ENCODE peak calls at places on chromosomes 4 and X, in six cellular contexts. One of them, this sample, is unnamed.

GRCh38 chrX:140477987-140478386 is 26.9 kb downstream of the SOX3 start:
- DNase-seq in endodermal cell: peak
- DNase-seq in brain microvascular endothelial cell: no peak
- DNase-seq in fibroblast of pulmonary artery: no peak
- DNase-seq in esophagus muscularis mucosa: no peak
- DNase-seq in testis: no peak
- DNase-seq in this sample: no peak

GRCh38 chr4:23717528-23718248 is 172.2 kb downstream of the PPARGC1A start:
- DNase-seq in endodermal cell: peak
- DNase-seq in brain microvascular endothelial cell: peak
- DNase-seq in fibroblast of pulmonary artery: peak
- DNase-seq in esophagus muscularis mucosa: no peak
- DNase-seq in testis: peak
- DNase-seq in this sample: peak

GRCh38 chr4:185811509-185812364 is at the start of gene SORBS2:
- DNase-seq in endodermal cell: no peak
- DNase-seq in brain microvascular endothelial cell: peak
- DNase-seq in fibroblast of pulmonary artery: peak
- DNase-seq in esophagus muscularis mucosa: no peak
- DNase-seq in testis: peak
- DNase-seq in this sample: peak

GRCh38 chrX:64805683-64806082 is 170.6 kb downstream of the ZC4H2 start:
- DNase-seq in endodermal cell: no peak
- DNase-seq in brain microvascular endothelial cell: no peak
- DNase-seq in fibroblast of pulmonary artery: no peak
- DNase-seq in esophagus muscularis mucosa: no peak
- DNase-seq in testis: no peak
- DNase-seq in this sample: peak

GRCh38 chrX:39619182-39620009 is 478.4 kb downstream of the BCOR start:
- DNase-seq in endodermal cell: no peak
- DNase-seq in brain microvascular endothelial cell: no peak
- DNase-seq in fibroblast of pulmonary artery: peak
- DNase-seq in esophagus muscularis mucosa: no peak
- DNase-seq in testis: no peak
- DNase-seq in this sample: peak

GRCh38 chr4:8614365-8615193 is 22.0 kb downstream of the CPZ start:
- DNase-seq in endodermal cell: no peak
- DNase-seq in brain microvascular endothelial cell: no peak
- DNase-seq in fibroblast of pulmonary artery: no peak
- DNase-seq in esophagus muscularis mucosa: no peak
- DNase-seq in testis: no peak
- DNase-seq in this sample: no peak

GRCh38 chrX:16075087-16075486 is 48.3 kb upstream of the GRPR start:
- DNase-seq in endodermal cell: no peak
- DNase-seq in brain microvascular endothelial cell: no peak
- DNase-seq in fibroblast of pulmonary artery: no peak
- DNase-seq in esophagus muscularis mucosa: no peak
- DNase-seq in testis: no peak
- DNase-seq in this sample: no peak

GRCh38 chr4:176261018-176261417 is 8.0 kb downstream of the ASB5 start:
- DNase-seq in endodermal cell: no peak
- DNase-seq in brain microvascular endothelial cell: no peak
- DNase-seq in fibroblast of pulmonary artery: no peak
- DNase-seq in esophagus muscularis mucosa: no peak
- DNase-seq in testis: no peak
- DNase-seq in this sample: no peak

GRCh38 chr4:2702770-2703169 is 53.4 kb downstream of the TNIP2 start:
- DNase-seq in endodermal cell: no peak
- DNase-seq in brain microvascular endothelial cell: no peak
- DNase-seq in fibroblast of pulmonary artery: no peak
- DNase-seq in esophagus muscularis mucosa: no peak
- DNase-seq in testis: no peak
- DNase-seq in this sample: no peak

GRCh38 chr4:168540086-168540864 is 43.4 kb downstream of the PALLD start:
- DNase-seq in endodermal cell: no peak
- DNase-seq in brain microvascular endothelial cell: peak
- DNase-seq in fibroblast of pulmonary artery: no peak
- DNase-seq in esophagus muscularis mucosa: no peak
- DNase-seq in testis: no peak
- DNase-seq in this sample: peak

GRCh38 chr4:24970635-24971034 is 57.8 kb upstream of the CCDC149 start:
- DNase-seq in endodermal cell: peak
- DNase-seq in brain microvascular endothelial cell: no peak
- DNase-seq in fibroblast of pulmonary artery: no peak
- DNase-seq in esophagus muscularis mucosa: no peak
- DNase-seq in testis: no peak
- DNase-seq in this sample: no peak

GRCh38 chr4:27474691-27475090 is 614.0 kb downstream of the STIM2 start:
- DNase-seq in endodermal cell: no peak
- DNase-seq in brain microvascular endothelial cell: no peak
- DNase-seq in fibroblast of pulmonary artery: no peak
- DNase-seq in esophagus muscularis mucosa: no peak
- DNase-seq in testis: no peak
- DNase-seq in this sample: no peak

GRCh38 chrX:19791562-19791961 is 95.8 kb downstream of the SH3KBP1 start:
- DNase-seq in endodermal cell: no peak
- DNase-seq in brain microvascular endothelial cell: peak
- DNase-seq in fibroblast of pulmonary artery: peak
- DNase-seq in esophagus muscularis mucosa: no peak
- DNase-seq in testis: no peak
- DNase-seq in this sample: peak

GRCh38 chrX:97310373-97310772 is 426.7 kb downstream of the RPA4 start:
- DNase-seq in endodermal cell: peak
- DNase-seq in brain microvascular endothelial cell: no peak
- DNase-seq in fibroblast of pulmonary artery: peak
- DNase-seq in esophagus muscularis mucosa: no peak
- DNase-seq in testis: no peak
- DNase-seq in this sample: peak

GRCh38 chrX:39149761-39150160 is 348.5 kb downstream of the MID1IP1 start:
- DNase-seq in endodermal cell: peak
- DNase-seq in brain microvascular endothelial cell: peak
- DNase-seq in fibroblast of pulmonary artery: peak
- DNase-seq in esophagus muscularis mucosa: no peak
- DNase-seq in testis: peak
- DNase-seq in this sample: peak

GRCh38 chr4:163221467-163221866 is 54.8 kb upstream of the NAF1 start:
- DNase-seq in endodermal cell: no peak
- DNase-seq in brain microvascular endothelial cell: no peak
- DNase-seq in fibroblast of pulmonary artery: no peak
- DNase-seq in esophagus muscularis mucosa: no peak
- DNase-seq in testis: no peak
- DNase-seq in this sample: no peak

GRCh38 chr4:148254818-148255366 is 187.3 kb downstream of the NR3C2 start:
- DNase-seq in endodermal cell: no peak
- DNase-seq in brain microvascular endothelial cell: no peak
- DNase-seq in fibroblast of pulmonary artery: no peak
- DNase-seq in esophagus muscularis mucosa: no peak
- DNase-seq in testis: no peak
- DNase-seq in this sample: no peak

GRCh38 chr4:12562476-12562875 is 921.7 kb downstream of the RAB28 start:
- DNase-seq in endodermal cell: no peak
- DNase-seq in brain microvascular endothelial cell: no peak
- DNase-seq in fibroblast of pulmonary artery: no peak
- DNase-seq in esophagus muscularis mucosa: no peak
- DNase-seq in testis: no peak
- DNase-seq in this sample: no peak

GRCh38 chr4:156779774-156780173 is 191.8 kb downstream of the PDGFC start:
- DNase-seq in endodermal cell: no peak
- DNase-seq in brain microvascular endothelial cell: peak
- DNase-seq in fibroblast of pulmonary artery: peak
- DNase-seq in esophagus muscularis mucosa: no peak
- DNase-seq in testis: no peak
- DNase-seq in this sample: peak

GRCh38 chr4:161714928-161715327 is 448.9 kb downstream of the FSTL5 start:
- DNase-seq in endodermal cell: no peak
- DNase-seq in brain microvascular endothelial cell: no peak
- DNase-seq in fibroblast of pulmonary artery: no peak
- DNase-seq in esophagus muscularis mucosa: no peak
- DNase-seq in testis: no peak
- DNase-seq in this sample: no peak

GRCh38 chr4:22739933-22740332 is 47.2 kb downstream of the GBA3 start:
- DNase-seq in endodermal cell: no peak
- DNase-seq in brain microvascular endothelial cell: no peak
- DNase-seq in fibroblast of pulmonary artery: no peak
- DNase-seq in esophagus muscularis mucosa: no peak
- DNase-seq in testis: no peak
- DNase-seq in this sample: no peak

GRCh38 chr4:81508786-81509574 is 37.3 kb upstream of the RASGEF1B start:
- DNase-seq in endodermal cell: no peak
- DNase-seq in brain microvascular endothelial cell: no peak
- DNase-seq in fibroblast of pulmonary artery: no peak
- DNase-seq in esophagus muscularis mucosa: no peak
- DNase-seq in testis: no peak
- DNase-seq in this sample: no peak

GRCh38 chr4:145679520-145679919 is 426 bp upstream of the C4orf51 start:
- DNase-seq in endodermal cell: no peak
- DNase-seq in brain microvascular endothelial cell: peak
- DNase-seq in fibroblast of pulmonary artery: peak
- DNase-seq in esophagus muscularis mucosa: no peak
- DNase-seq in testis: no peak
- DNase-seq in this sample: peak

GRCh38 chr4:113684534-113685091 is 76.9 kb downstream of the CAMK2D start:
- DNase-seq in endodermal cell: peak
- DNase-seq in brain microvascular endothelial cell: peak
- DNase-seq in fibroblast of pulmonary artery: peak
- DNase-seq in esophagus muscularis mucosa: no peak
- DNase-seq in testis: peak
- DNase-seq in this sample: peak

GRCh38 chr4:108833041-108833440 is 70.2 kb upstream of the ETNPPL start:
- DNase-seq in endodermal cell: no peak
- DNase-seq in brain microvascular endothelial cell: no peak
- DNase-seq in fibroblast of pulmonary artery: peak
- DNase-seq in esophagus muscularis mucosa: no peak
- DNase-seq in testis: no peak
- DNase-seq in this sample: no peak
- TF ChIP-seq CTCF in endodermal cell: peak
- TF ChIP-seq CTCF in brain microvascular endothelial cell: no peak
- TF ChIP-seq CTCF in fibroblast of pulmonary artery: peak
- TF ChIP-seq CTCF in esophagus muscularis mucosa: no peak
- TF ChIP-seq CTCF in testis: no peak
- TF ChIP-seq CTCF in this sample: no peak

GRCh38 chrX:133290076-133290475 is 71.9 kb upstream of the TFDP3 start:
- DNase-seq in endodermal cell: no peak
- DNase-seq in brain microvascular endothelial cell: peak
- DNase-seq in fibroblast of pulmonary artery: no peak
- DNase-seq in esophagus muscularis mucosa: no peak
- DNase-seq in testis: no peak
- DNase-seq in this sample: no peak

DNA sequence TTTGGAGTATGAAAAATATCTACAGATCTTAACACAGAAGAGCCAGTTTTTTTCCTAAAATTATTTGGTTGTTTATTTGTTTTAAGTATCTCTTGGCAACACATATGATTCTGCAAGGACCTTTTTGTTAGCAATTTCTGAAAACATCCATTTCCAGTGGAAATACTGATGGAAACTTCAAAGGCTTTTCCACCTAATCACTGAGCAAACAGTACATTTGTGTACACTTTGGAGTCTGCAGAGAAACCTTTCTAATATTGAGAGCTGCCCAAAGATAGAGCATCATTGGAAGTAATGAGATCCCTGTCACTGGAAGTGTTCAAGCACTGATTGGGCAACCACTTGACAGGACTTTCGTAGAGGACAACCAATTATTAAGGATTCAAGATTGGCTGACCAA is 69.7 kb upstream of the TFDP3 start:
- DNase-seq in endodermal cell: no peak
- DNase-seq in brain microvascular endothelial cell: no peak
- DNase-seq in fibroblast of pulmonary artery: no peak
- DNase-seq in esophagus muscularis mucosa: no peak
- DNase-seq in testis: no peak
- DNase-seq in this sample: no peak
- H3K4me3 ChIP-seq in endodermal cell: no peak
- H3K4me3 ChIP-seq in brain microvascular endothelial cell: no peak
- H3K4me3 ChIP-seq in fibroblast of pulmonary artery: no peak
- H3K4me3 ChIP-seq in esophagus muscularis mucosa: no peak
- H3K4me3 ChIP-seq in testis: no peak
- H3K4me3 ChIP-seq in this sample: no peak

GRCh38 chrX:76253432-76253831 is 80.6 kb downstream of the PBDC1 start:
- DNase-seq in endodermal cell: peak
- DNase-seq in brain microvascular endothelial cell: peak
- DNase-seq in fibroblast of pulmonary artery: peak
- DNase-seq in esophagus muscularis mucosa: no peak
- DNase-seq in testis: peak
- DNase-seq in this sample: peak
- TF ChIP-seq CTCF in endodermal cell: peak
- TF ChIP-seq CTCF in brain microvascular endothelial cell: peak
- TF ChIP-seq CTCF in fibroblast of pulmonary artery: peak
- TF ChIP-seq CTCF in esophagus muscularis mucosa: peak
- TF ChIP-seq CTCF in testis: no peak
- TF ChIP-seq CTCF in this sample: peak

GRCh38 chrX:40998123-40998522 is 87.1 kb upstream of the USP9X start:
- DNase-seq in endodermal cell: no peak
- DNase-seq in brain microvascular endothelial cell: no peak
- DNase-seq in fibroblast of pulmonary artery: no peak
- DNase-seq in esophagus muscularis mucosa: no peak
- DNase-seq in testis: no peak
- DNase-seq in this sample: no peak

GRCh38 chrX:41005445-41005992 is 79.7 kb upstream of the USP9X start:
- DNase-seq in endodermal cell: peak
- DNase-seq in brain microvascular endothelial cell: no peak
- DNase-seq in fibroblast of pulmonary artery: no peak
- DNase-seq in esophagus muscularis mucosa: no peak
- DNase-seq in testis: no peak
- DNase-seq in this sample: no peak

GRCh38 chrX:41003501-41004286 is 81.6 kb upstream of the USP9X start:
- DNase-seq in endodermal cell: no peak
- DNase-seq in brain microvascular endothelial cell: no peak
- DNase-seq in fibroblast of pulmonary artery: no peak
- DNase-seq in esophagus muscularis mucosa: no peak
- DNase-seq in testis: no peak
- DNase-seq in this sample: no peak

GRCh38 chrX:41001327-41001726 is 83.9 kb upstream of the USP9X start:
- DNase-seq in endodermal cell: no peak
- DNase-seq in brain microvascular endothelial cell: no peak
- DNase-seq in fibroblast of pulmonary artery: no peak
- DNase-seq in esophagus muscularis mucosa: no peak
- DNase-seq in testis: no peak
- DNase-seq in this sample: no peak

DNA sequence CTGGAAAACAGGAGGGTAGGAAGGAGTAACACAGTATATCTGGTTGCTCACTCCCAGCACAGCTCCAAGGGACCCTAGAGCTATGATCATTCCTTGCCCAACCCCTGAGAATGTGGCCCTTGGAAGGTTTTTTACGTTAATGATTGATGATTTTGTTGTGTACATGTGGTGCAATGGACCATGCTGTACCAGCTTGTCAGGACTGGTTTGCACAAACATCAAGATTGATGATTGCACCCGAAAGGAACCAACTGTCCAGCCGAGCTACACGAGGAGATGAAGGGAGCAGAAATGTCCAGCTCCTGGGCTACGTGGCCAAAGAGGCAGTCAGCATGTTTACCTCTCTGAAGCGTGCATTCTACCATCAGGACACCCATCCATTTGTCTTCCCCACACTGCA is 83.2 kb upstream of the USP9X start:
- DNase-seq in endodermal cell: no peak
- DNase-seq in brain microvascular endothelial cell: no peak
- DNase-seq in fibroblast of pulmonary artery: no peak
- DNase-seq in esophagus muscularis mucosa: no peak
- DNase-seq in testis: no peak
- DNase-seq in this sample: peak
- H3K4me3 ChIP-seq in endodermal cell: no peak
- H3K4me3 ChIP-seq in brain microvascular endothelial cell: no peak
- H3K4me3 ChIP-seq in fibroblast of pulmonary artery: no peak
- H3K4me3 ChIP-seq in esophagus muscularis mucosa: no peak
- H3K4me3 ChIP-seq in testis: no peak
- H3K4me3 ChIP-seq in this sample: no peak

This sample was measured in epithelial cell of esophagus.